ENCODE peak calls at places on chromosomes 2 and 18, in nine cellular contexts. T is brain microvascular endothelial cell, N is IMR-90, B is GM12865, I is ovary, H is fibroblast of lung, A is mucosa of descending colon, X is heart right ventricle, R is fibroblast of the aortic adventitia. F is an unnamed sample.
A peak's percentile ranks its signal among the peaks of the same experiment; 100 is the strongest.

GRCh38 chr18:3054785-3055184 is 41.8 kb upstream of the LPIN2 start:
- DNase-seq in H (no peak), N (no peak), B (no peak), X (no peak), T (no peak), R (no peak), A (no peak), I (no peak), F (no peak)

GRCh38 chr2:10162586-10163497 is 40.3 kb downstream of the RRM2 start:
- DNase-seq in N (no peak), T (no peak), I (no peak), B (no peak), H (no peak), A (no peak), R (no peak), X (no peak), F (no peak)

GRCh38 chr2:201959198-201959597 is 74.5 kb upstream of the FZD7 start:
- DNase-seq in H (no peak), B (peak; percentile 36), T (no peak), A (no peak), R (no peak), X (no peak), N (no peak), I (no peak), F (no peak)

GRCh38 chr18:58208207-58208944 is 164.3 kb downstream of the NEDD4L start:
- DNase-seq in B (no peak), X (no peak), A (no peak), N (peak; percentile 67), I (no peak), R (no peak), T (no peak), H (peak; percentile 45), F (no peak)

GRCh38 chr18:58041633-58042032 is 2.4 kb upstream of the NEDD4L start:
- DNase-seq in A (no peak), R (peak; percentile 14), X (no peak), N (no peak), I (no peak), B (no peak), H (peak; percentile 12), T (no peak), F (no peak)

GRCh38 chr2:132978840-132979239 is 308.8 kb upstream of the LYPD1 start:
- DNase-seq in B (peak; percentile 73), X (no peak), H (no peak), I (no peak), T (no peak), R (no peak), N (no peak), A (no peak), F (no peak)

GRCh38 chr2:174364628-174365027 is 29.9 kb downstream of the SP9 start:
- DNase-seq in R (no peak), X (no peak), T (no peak), A (no peak), H (no peak), I (no peak), B (no peak), N (no peak), F (no peak)

GRCh38 chr2:63050186-63050915 is at the start of gene OTX1:
- DNase-seq in H (peak; percentile 30), I (no peak), X (no peak), N (peak; percentile 21), A (peak; percentile 61), T (no peak), B (peak; percentile 90), R (peak; percentile 49), F (no peak)

GRCh38 chr2:148202237-148202636 is 181.3 kb downstream of the MBD5 start:
- DNase-seq in T (no peak), X (no peak), I (no peak), B (no peak), H (no peak), A (no peak), N (no peak), R (no peak), F (no peak)

GRCh38 chr2:148207111-148207510 is 186.2 kb downstream of the MBD5 start:
- DNase-seq in X (no peak), A (no peak), I (no peak), T (no peak), B (no peak), H (no peak), N (no peak), R (no peak), F (no peak)

GRCh38 chr2:148201075-148202004 is 180.4 kb downstream of the MBD5 start:
- DNase-seq in A (peak; percentile 46), R (peak; percentile 16), T (peak; percentile 36), N (peak; percentile 31), I (no peak), H (peak; percentile 12), B (peak; percentile 75), X (peak; percentile 24), F (no peak)
- TF ChIP-seq CTCF in A (no peak), R (peak; percentile 24), T (peak; percentile 70), N (peak; percentile 41), I (no peak), H (peak; percentile 38), B (peak; percentile 46), X (peak; percentile 46), F (no peak)

GRCh38 chr2:120465701-120465988 is 119.7 kb downstream of the INHBB start:
- DNase-seq in H (no peak), B (no peak), R (no peak), I (no peak), N (no peak), A (no peak), T (no peak), X (no peak), F (no peak)
- H3K4me3 ChIP-seq in H (no peak overlapping the region), B (no peak overlapping the region), R (no peak overlapping the region), I (no peak overlapping the region), N (no peak overlapping the region), A (no peak overlapping the region), T (no peak overlapping the region), X (no peak overlapping the region), F (no peak overlapping the region)

DNA sequence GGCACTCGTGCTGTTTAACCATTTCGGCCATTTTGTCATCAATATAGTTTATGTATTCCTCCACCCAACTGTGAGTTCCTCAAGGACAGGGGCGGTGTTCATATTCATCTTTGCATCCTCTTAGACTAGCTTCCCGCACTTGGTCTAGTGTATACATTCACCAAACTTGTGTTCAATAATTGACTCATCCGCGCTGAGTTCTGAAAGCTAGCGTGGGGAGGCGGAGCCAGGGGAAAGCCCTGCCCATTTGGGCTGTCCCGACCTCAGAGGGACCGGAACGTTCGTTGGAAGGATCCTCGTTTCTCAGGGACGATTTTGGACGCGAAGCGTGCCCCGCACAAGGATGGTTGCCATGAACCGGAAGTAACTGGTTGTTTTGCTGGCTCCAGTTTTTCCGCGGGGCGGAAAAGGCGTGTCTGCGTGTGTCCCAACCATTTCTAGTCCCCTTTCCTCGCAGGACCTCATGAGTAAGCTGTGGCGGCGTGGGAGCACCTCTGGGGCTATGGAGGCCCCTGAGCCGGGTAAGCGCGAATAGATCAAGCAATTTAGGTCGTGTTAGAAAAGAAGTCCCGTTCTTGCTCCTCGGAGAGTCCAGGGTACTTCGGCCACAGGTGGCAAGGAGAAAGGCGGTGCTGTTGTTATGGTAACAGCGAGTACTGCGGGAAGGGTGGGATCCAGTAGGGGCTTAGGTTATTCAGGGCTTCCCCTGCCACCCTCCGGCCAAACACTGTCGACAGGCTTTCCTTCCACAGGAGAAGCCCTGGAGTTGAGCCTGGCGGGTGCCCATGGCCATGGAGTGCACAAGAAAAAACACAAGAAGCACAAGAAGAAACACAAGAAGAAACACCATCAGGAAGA is at the start of gene INO80B:
- DNase-seq in H (peak; percentile 97), N (peak; percentile 99), T (peak; percentile 97), A (peak; percentile 96), B (peak; percentile 99), X (peak; percentile 96), I (peak; percentile 92), R (peak; percentile 99), F (peak; percentile 95)
- TF ChIP-seq CTCF in H (no peak), N (no peak), T (no peak), A (no peak), B (no peak), X (no peak), I (no peak), R (no peak), F (no peak)

GRCh38 chr18:12701161-12701560 is 1.4 kb downstream of the CEP76 start:
- DNase-seq in H (no peak), I (no peak), R (no peak), X (no peak), A (no peak), T (no peak), N (peak; percentile 14), B (no peak), F (no peak)
- H3K4me3 ChIP-seq in H (peak overlapping the region; percentile 67), I (peak overlapping the region; percentile 87), R (peak overlapping the region; percentile 89), X (peak overlapping the region; percentile 93), A (no peak overlapping the region), T (peak overlapping the region; percentile 94), N (peak overlapping the region; percentile 89), B (peak overlapping the region; percentile 94), F (peak overlapping the region; percentile 84)

GRCh38 chr2:111656436-111656835 is 227.6 kb downstream of the ANAPC1 start:
- DNase-seq in N (no peak), I (no peak), T (no peak), A (no peak), R (no peak), B (no peak), H (no peak), X (no peak), F (no peak)

GRCh38 chr2:111657351-111657975 is 226.5 kb downstream of the ANAPC1 start:
- DNase-seq in A (no peak), I (no peak), X (no peak), H (no peak), R (no peak), B (no peak), T (no peak), N (no peak), F (no peak)

GRCh38 chr2:111654829-111655228 is 229.2 kb downstream of the ANAPC1 start:
- DNase-seq in I (no peak), R (no peak), H (no peak), N (no peak), T (no peak), B (no peak), A (no peak), X (no peak), F (no peak)

GRCh38 chr2:111659361-111660281 is 224.4 kb downstream of the ANAPC1 start:
- DNase-seq in R (peak; percentile 96), X (no peak), A (peak; percentile 70), H (peak; percentile 93), T (peak; percentile 80), I (no peak), N (peak; percentile 85), B (no peak), F (no peak)

GRCh38 chr2:111656893-111657292 is 227.1 kb downstream of the ANAPC1 start:
- DNase-seq in I (no peak), T (no peak), A (no peak), R (no peak), X (no peak), N (no peak), B (no peak), H (no peak), F (no peak)
- TF ChIP-seq CTCF in I (no peak), T (no peak), A (no peak), R (no peak), X (no peak), N (no peak), B (no peak), H (no peak), F (no peak)

GRCh38 chr18:67893896-67894295 is 377.4 kb upstream of the DSEL start:
- DNase-seq in R (no peak), X (no peak), I (no peak), B (no peak), A (no peak), T (no peak), H (no peak), N (no peak), F (no peak)

DNA sequence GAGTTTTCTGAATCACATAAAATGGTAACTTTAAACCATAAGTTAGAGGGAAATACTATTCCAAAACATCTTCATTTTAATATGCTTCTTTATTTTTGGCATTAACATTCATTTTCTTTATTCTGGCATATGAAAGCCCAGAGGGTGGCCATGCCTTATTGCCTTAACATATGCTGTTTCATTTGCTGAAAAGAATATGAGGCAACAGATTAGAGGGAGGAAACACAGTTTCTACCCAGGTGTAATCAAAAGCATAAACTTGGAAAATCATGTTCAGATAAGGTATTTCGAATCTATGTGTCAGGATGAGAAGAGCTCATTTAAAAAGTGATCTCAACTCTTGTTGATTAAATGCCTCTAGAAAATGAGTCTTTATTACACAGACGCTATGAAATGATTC is 380.0 kb upstream of the DSEL start:
- DNase-seq in N (no peak), X (no peak), H (no peak), T (no peak), B (no peak), R (no peak), I (no peak), A (no peak), F (no peak)
- H3K4me3 ChIP-seq in N (no peak overlapping the region), X (no peak overlapping the region), H (no peak overlapping the region), T (no peak overlapping the region), B (no peak overlapping the region), R (no peak overlapping the region), I (no peak overlapping the region), A (no peak overlapping the region), F (no peak overlapping the region)